ENCODE peak calls at places on chromosomes 2 and 18, in nine cellular contexts. J is HCT116, Q is PC-3, N is DND-41, D is fibroblast of lung, M is endothelial cell of umbilical vein, P is mammary epithelial cell, Y is SK-N-MC, T is hepatocyte. E is an unnamed sample.
A peak's percentile ranks its signal among the peaks of the same experiment; 100 is the strongest.

GRCh38 chr2:68837164-68837860 is 33.9 kb downstream of the BMP10 start:
- DNase-seq in J (peak; percentile 58), Q (peak; percentile 65), N (no peak), D (peak; percentile 34), M (peak; percentile 73), P (peak; percentile 35), Y (no peak), T (peak; percentile 75), E (peak; percentile 86)

GRCh38 chr18:77123313-77124231 is 9.0 kb downstream of the MBP start:
- DNase-seq in J (no peak), Q (no peak), N (no peak), D (no peak), M (no peak), P (no peak), Y (no peak), T (no peak), E (no peak)

GRCh38 chr2:197286805-197287595 is 23.6 kb downstream of the ANKRD44 start:
- DNase-seq in J (no peak), Q (peak; percentile 95), N (no peak), D (peak; percentile 92), M (no peak), P (peak; percentile 89), Y (no peak), T (peak; percentile 64), E (no peak)

GRCh38 chr2:61134141-61134540 is 27.8 kb upstream of the C2orf74 start:
- DNase-seq in J (no peak), Q (no peak), N (no peak), D (no peak), M (no peak), P (no peak), Y (no peak), T (no peak), E (no peak)

GRCh38 chr2:44191739-44192138 is 23.1 kb downstream of the PPM1B start:
- DNase-seq in J (no peak), Q (no peak), N (no peak), D (no peak), M (no peak), P (no peak), Y (no peak), T (no peak), E (no peak)

GRCh38 chr2:1617425-1618021 is 126.8 kb downstream of the PXDN start:
- DNase-seq in J (no peak), Q (peak; percentile 41), N (no peak), D (no peak), M (no peak), P (no peak), Y (no peak), T (no peak), E (no peak)

GRCh38 chr2:160044728-160045127 is 17.7 kb downstream of the PLA2R1 start:
- DNase-seq in J (no peak), Q (no peak), N (no peak), D (no peak), M (no peak), P (no peak), Y (no peak), T (no peak), E (peak; percentile 69)

GRCh38 chr2:240797500-240797895 is 22.5 kb downstream of the KIF1A start:
- DNase-seq in J (no peak), Q (no peak), N (no peak), D (no peak), M (no peak), P (no peak), Y (no peak), T (no peak), E (no peak)

GRCh38 chr2:101751875-101752619 is 54.5 kb downstream of the MAP4K4 start:
- DNase-seq in J (no peak), Q (no peak), N (no peak), D (no peak), M (no peak), P (no peak), Y (no peak), T (no peak), E (no peak)

GRCh38 chr18:37299471-37300304 is 265.9 kb downstream of the CELF4 start:
- DNase-seq in J (peak; percentile 46), Q (peak; percentile 80), N (no peak), D (peak; percentile 97), M (peak; percentile 94), P (peak; percentile 91), Y (peak; percentile 93), T (peak; percentile 98), E (peak; percentile 27)

GRCh38 chr18:26548144-26549102 is at the start of gene KCTD1:
- DNase-seq in J (peak; percentile 56), Q (peak; percentile 80), N (peak; percentile 89), D (peak; percentile 88), M (peak; percentile 79), P (peak; percentile 81), Y (peak; percentile 34), T (peak; percentile 91), E (peak; percentile 95)

GRCh38 chr2:150188177-150188576 is 299.3 kb downstream of the RND3 start:
- DNase-seq in J (no peak), Q (peak; percentile 93), N (no peak), D (no peak), M (peak; percentile 64), P (peak; percentile 37), Y (no peak), T (no peak), E (no peak)

GRCh38 chr2:113791697-113792590 is 35.5 kb upstream of the SLC35F5 start:
- DNase-seq in J (no peak), Q (peak; percentile 71), N (no peak), D (no peak), M (peak; percentile 18), P (peak; percentile 47), Y (peak; percentile 87), T (no peak), E (no peak)

GRCh38 chr2:229343661-229344060 is 72.6 kb upstream of the PID1 start:
- DNase-seq in J (no peak), Q (no peak), N (no peak), D (no peak), M (no peak), P (no peak), Y (no peak), T (no peak), E (peak; percentile 5)

GRCh38 chr2:202965810-202966454 is 48.7 kb upstream of the NBEAL1 start:
- DNase-seq in J (peak; percentile 6), Q (peak; percentile 56), N (peak; percentile 55), D (peak; percentile 77), M (peak; percentile 15), P (peak; percentile 21), Y (no peak), T (peak; percentile 40), E (peak; percentile 59)

DNA sequence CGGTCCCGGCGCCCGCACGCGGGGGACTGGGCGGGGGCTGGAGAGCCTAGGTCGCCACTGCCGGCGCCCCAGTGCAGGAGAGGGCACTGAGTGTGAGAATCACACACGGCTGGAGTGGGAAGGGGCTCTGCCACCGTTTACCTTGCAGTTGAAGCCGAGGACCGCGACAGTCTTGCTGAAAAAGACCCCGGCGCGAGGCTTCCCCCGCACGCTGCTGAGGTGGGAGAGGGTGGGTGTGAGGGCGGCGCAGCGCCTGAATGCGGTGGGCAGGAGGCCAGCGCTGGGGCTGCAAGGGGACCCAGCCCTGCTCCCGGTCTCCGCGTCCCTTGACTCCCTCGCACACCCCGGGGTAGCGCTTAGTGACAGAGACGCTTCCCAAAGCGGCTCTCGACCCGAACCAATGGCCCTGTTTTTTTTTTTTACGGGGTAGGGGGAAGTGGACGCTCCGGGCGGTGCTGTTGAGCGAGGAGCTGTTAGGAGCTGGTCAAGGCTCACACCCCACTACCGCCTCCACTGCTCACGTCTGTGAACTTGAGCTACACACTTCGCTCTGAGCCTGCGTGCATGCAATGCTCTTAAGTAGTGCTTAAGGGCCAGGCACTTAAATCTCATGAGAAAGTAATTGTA is 794 bp downstream of the NOTO start:
- DNase-seq in J (no peak), Q (no peak), N (no peak), D (peak; percentile 5), M (no peak), P (no peak), Y (no peak), T (peak; percentile 38), E (peak; percentile 60)
- TF ChIP-seq EZH2 in J (no peak), Q (peak; percentile 28), N (no peak), D (peak; percentile 85), M (peak; percentile 99), P (peak; percentile 18), Y (no peak), T (peak; percentile 51), E (peak; percentile 27)

GRCh38 chr2:33598472-33599174 is 476 bp downstream of the FAM98A start:
- DNase-seq in J (no peak), Q (peak; percentile 49), N (peak; percentile 37), D (peak; percentile 39), M (peak; percentile 61), P (peak; percentile 53), Y (no peak), T (peak; percentile 47), E (peak; percentile 47)
- TF ChIP-seq EZH2 in J (no peak), Q (no peak), N (no peak), D (no peak), M (no peak), P (no peak), Y (no peak), T (no peak), E (no peak)

DNA sequence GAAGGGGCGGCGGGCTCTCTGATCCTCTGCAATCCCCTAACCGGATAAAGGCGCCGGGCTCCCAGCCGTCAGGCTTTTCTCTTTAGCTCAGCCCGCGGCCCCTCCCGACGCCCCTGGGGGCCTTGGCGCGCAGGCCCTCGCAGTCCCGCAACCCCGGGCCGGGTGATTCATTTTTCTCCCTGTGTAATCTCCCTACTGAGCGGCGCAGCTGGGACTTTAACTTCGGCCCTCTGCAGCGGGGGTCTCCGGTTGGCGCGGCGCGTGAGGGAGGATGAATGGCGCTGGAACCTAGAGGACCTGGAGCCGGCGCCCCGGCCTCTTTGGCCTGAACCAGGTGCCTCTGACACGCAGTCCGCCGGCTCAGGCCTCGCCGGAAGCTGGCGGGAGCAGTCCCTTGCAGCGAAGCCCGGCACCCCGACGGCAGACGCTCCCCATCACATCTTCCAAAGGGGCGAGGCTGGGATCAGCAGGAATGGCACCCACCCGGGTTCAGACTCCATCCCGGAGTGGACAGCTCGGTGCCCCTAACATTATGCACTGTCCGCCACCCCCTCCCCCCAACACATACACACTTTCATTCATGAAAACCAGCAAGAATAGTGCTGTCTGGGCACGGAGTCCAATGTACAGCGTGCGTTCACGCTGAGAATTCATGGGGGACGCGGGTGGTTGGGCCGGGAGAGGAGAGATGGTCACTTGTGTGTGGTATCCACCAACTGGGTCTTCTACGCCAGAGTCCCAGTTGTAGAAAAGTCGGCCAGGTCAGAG is 1.2 kb downstream of the CNGA3 start:
- DNase-seq in J (no peak), Q (no peak), N (no peak), D (no peak), M (no peak), P (no peak), Y (no peak), T (no peak), E (peak; percentile 60)
- TF ChIP-seq EZH2 in J (no peak), Q (no peak), N (no peak), D (peak; percentile 94), M (peak; percentile 65), P (peak; percentile 94), Y (no peak), T (peak; percentile 82), E (peak; percentile 27)

DNA sequence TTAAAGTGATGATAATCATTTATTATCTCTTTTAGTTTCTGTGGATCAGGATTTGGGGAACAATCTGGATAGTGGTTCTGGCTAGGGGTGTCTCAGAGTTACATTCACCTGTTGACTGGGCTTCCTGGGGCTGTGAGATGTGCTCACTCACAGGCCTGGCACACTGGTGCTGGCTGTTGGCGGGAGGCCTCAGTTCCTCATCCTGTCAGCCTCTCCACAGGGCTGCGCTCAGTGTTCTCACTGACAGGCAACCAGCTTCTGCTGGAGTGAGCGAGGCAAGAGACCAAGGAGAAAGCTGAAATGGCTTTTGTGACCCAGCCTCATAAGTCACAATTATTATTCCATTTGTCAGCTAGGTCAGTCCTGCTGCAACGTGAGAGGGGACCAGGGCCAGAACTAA is 180.6 kb upstream of the GLI2 start:
- DNase-seq in J (no peak), Q (no peak), N (no peak), D (no peak), M (no peak), P (no peak), Y (no peak), T (no peak), E (no peak)
- TF ChIP-seq EZH2 in J (no peak), Q (no peak), N (no peak), D (no peak), M (no peak), P (no peak), Y (no peak), T (no peak), E (no peak)